ENCODE peak calls at places on chromosome 19, in four cellular contexts. One of them, this sample, is unnamed.

GRCh38 chr19:38252935-38253691 is 3.1 kb downstream of the PPP1R14A start:
- DNase-seq in fibroblast of the conjunctiva: no peak
- DNase-seq in GM10248: no peak
- DNase-seq in stimulated activated CD8-positive, alpha-beta memory T cell treated with anti-CD3 and anti-CD28 coated beads, Interleukin-15, amount 100 ng/mL, for 4 hours: no peak
- DNase-seq in this sample: no peak

GRCh38 chr19:16402076-16402475 is 69.7 kb downstream of the EPS15L1 start:
- DNase-seq in fibroblast of the conjunctiva: no peak
- DNase-seq in GM10248: no peak
- DNase-seq in stimulated activated CD8-positive, alpha-beta memory T cell treated with anti-CD3 and anti-CD28 coated beads, Interleukin-15, amount 100 ng/mL, for 4 hours: no peak
- DNase-seq in this sample: no peak

GRCh38 chr19:22532388-22533310 is 101.5 kb upstream of the ZNF492 start:
- DNase-seq in fibroblast of the conjunctiva: no peak
- DNase-seq in GM10248: no peak
- DNase-seq in stimulated activated CD8-positive, alpha-beta memory T cell treated with anti-CD3 and anti-CD28 coated beads, Interleukin-15, amount 100 ng/mL, for 4 hours: no peak
- DNase-seq in this sample: no peak

GRCh38 chr19:45601115-45601514 is 897 bp downstream of the GPR4 start:
- DNase-seq in fibroblast of the conjunctiva: no peak
- DNase-seq in GM10248: no peak
- DNase-seq in stimulated activated CD8-positive, alpha-beta memory T cell treated with anti-CD3 and anti-CD28 coated beads, Interleukin-15, amount 100 ng/mL, for 4 hours: no peak
- DNase-seq in this sample: no peak

GRCh38 chr19:55172741-55173140 is 6.3 kb upstream of the DNAAF3 start:
- DNase-seq in fibroblast of the conjunctiva: no peak
- DNase-seq in GM10248: no peak
- DNase-seq in stimulated activated CD8-positive, alpha-beta memory T cell treated with anti-CD3 and anti-CD28 coated beads, Interleukin-15, amount 100 ng/mL, for 4 hours: no peak
- DNase-seq in this sample: no peak

GRCh38 chr19:1363599-1363998 is 20.1 kb upstream of the NDUFS7 start:
- DNase-seq in fibroblast of the conjunctiva: no peak
- DNase-seq in GM10248: no peak
- DNase-seq in stimulated activated CD8-positive, alpha-beta memory T cell treated with anti-CD3 and anti-CD28 coated beads, Interleukin-15, amount 100 ng/mL, for 4 hours: peak
- DNase-seq in this sample: no peak

GRCh38 chr19:39154626-39155100 is 29.1 kb downstream of the PAK4 start:
- DNase-seq in fibroblast of the conjunctiva: no peak
- DNase-seq in GM10248: no peak
- DNase-seq in stimulated activated CD8-positive, alpha-beta memory T cell treated with anti-CD3 and anti-CD28 coated beads, Interleukin-15, amount 100 ng/mL, for 4 hours: no peak
- DNase-seq in this sample: no peak

GRCh38 chr19:17049711-17050280 is 23.2 kb upstream of the CPAMD8 start:
- DNase-seq in fibroblast of the conjunctiva: peak
- DNase-seq in GM10248: no peak
- DNase-seq in stimulated activated CD8-positive, alpha-beta memory T cell treated with anti-CD3 and anti-CD28 coated beads, Interleukin-15, amount 100 ng/mL, for 4 hours: no peak
- DNase-seq in this sample: no peak

GRCh38 chr19:38815059-38816001 is 2.6 kb upstream of the LGALS4 start:
- DNase-seq in fibroblast of the conjunctiva: no peak
- DNase-seq in GM10248: no peak
- DNase-seq in stimulated activated CD8-positive, alpha-beta memory T cell treated with anti-CD3 and anti-CD28 coated beads, Interleukin-15, amount 100 ng/mL, for 4 hours: no peak
- DNase-seq in this sample: no peak

GRCh38 chr19:41638624-41639023 is 11.8 kb upstream of the CEACAM4 start:
- DNase-seq in fibroblast of the conjunctiva: no peak
- DNase-seq in GM10248: no peak
- DNase-seq in stimulated activated CD8-positive, alpha-beta memory T cell treated with anti-CD3 and anti-CD28 coated beads, Interleukin-15, amount 100 ng/mL, for 4 hours: no peak
- DNase-seq in this sample: no peak

GRCh38 chr19:15464394-15465385 is at the start of gene RASAL3:
- DNase-seq in fibroblast of the conjunctiva: no peak
- DNase-seq in GM10248: peak
- DNase-seq in stimulated activated CD8-positive, alpha-beta memory T cell treated with anti-CD3 and anti-CD28 coated beads, Interleukin-15, amount 100 ng/mL, for 4 hours: peak
- DNase-seq in this sample: no peak

GRCh38 chr19:33124207-33125098 is 7.5 kb upstream of the WDR88 start:
- DNase-seq in fibroblast of the conjunctiva: no peak
- DNase-seq in GM10248: no peak
- DNase-seq in stimulated activated CD8-positive, alpha-beta memory T cell treated with anti-CD3 and anti-CD28 coated beads, Interleukin-15, amount 100 ng/mL, for 4 hours: no peak
- DNase-seq in this sample: no peak

GRCh38 chr19:52398091-52398461 is 427 bp downstream of the ZNF528 start:
- DNase-seq in fibroblast of the conjunctiva: no peak
- DNase-seq in GM10248: peak
- DNase-seq in stimulated activated CD8-positive, alpha-beta memory T cell treated with anti-CD3 and anti-CD28 coated beads, Interleukin-15, amount 100 ng/mL, for 4 hours: no peak
- DNase-seq in this sample: no peak

This sample was measured in BJ.